ENCODE peak calls at places on chromosome 1, in eight cellular contexts. One of them, this sample, is unnamed.

GRCh38 chr1:222935239-222935900 is 120.5 kb downstream of the DISP1 start:
- DNase-seq in PC-3: no peak
- DNase-seq in IMR-90: no peak
- DNase-seq in tibial nerve: no peak
- DNase-seq in nephron progenitor cell: no peak
- DNase-seq in stomach: no peak
- DNase-seq in CD8-positive, alpha-beta T cell: no peak
- DNase-seq in AG04450: no peak
- DNase-seq in this sample: no peak

GRCh38 chr1:55997550-55997949 is 581.8 kb downstream of the PLPP3 start:
- DNase-seq in PC-3: no peak
- DNase-seq in IMR-90: peak
- DNase-seq in tibial nerve: no peak
- DNase-seq in nephron progenitor cell: no peak
- DNase-seq in stomach: no peak
- DNase-seq in CD8-positive, alpha-beta T cell: no peak
- DNase-seq in AG04450: no peak
- DNase-seq in this sample: no peak

GRCh38 chr1:101240041-101240430 is 3.2 kb downstream of the S1PR1 start:
- DNase-seq in PC-3: no peak
- DNase-seq in IMR-90: no peak
- DNase-seq in tibial nerve: no peak
- DNase-seq in nephron progenitor cell: no peak
- DNase-seq in stomach: no peak
- DNase-seq in CD8-positive, alpha-beta T cell: no peak
- DNase-seq in AG04450: no peak
- DNase-seq in this sample: no peak

GRCh38 chr1:22142315-22143064 is 407 bp downstream of the WNT4 start:
- DNase-seq in PC-3: peak
- DNase-seq in IMR-90: no peak
- DNase-seq in tibial nerve: no peak
- DNase-seq in nephron progenitor cell: peak
- DNase-seq in stomach: peak
- DNase-seq in CD8-positive, alpha-beta T cell: no peak
- DNase-seq in AG04450: no peak
- DNase-seq in this sample: no peak

GRCh38 chr1:30083800-30084464 is 639.5 kb downstream of the MATN1 start:
- DNase-seq in PC-3: peak
- DNase-seq in IMR-90: peak
- DNase-seq in tibial nerve: peak
- DNase-seq in nephron progenitor cell: no peak
- DNase-seq in stomach: no peak
- DNase-seq in CD8-positive, alpha-beta T cell: no peak
- DNase-seq in AG04450: peak
- DNase-seq in this sample: no peak

GRCh38 chr1:176206006-176206960 is 803 bp downstream of the COP1 start:
- DNase-seq in PC-3: peak
- DNase-seq in IMR-90: peak
- DNase-seq in tibial nerve: peak
- DNase-seq in nephron progenitor cell: peak
- DNase-seq in stomach: peak
- DNase-seq in CD8-positive, alpha-beta T cell: no peak
- DNase-seq in AG04450: no peak
- DNase-seq in this sample: no peak

GRCh38 chr1:105492941-105493340 is 1563.5 kb upstream of the PRMT6 start:
- DNase-seq in PC-3: no peak
- DNase-seq in IMR-90: no peak
- DNase-seq in tibial nerve: no peak
- DNase-seq in nephron progenitor cell: no peak
- DNase-seq in stomach: no peak
- DNase-seq in CD8-positive, alpha-beta T cell: no peak
- DNase-seq in AG04450: no peak
- DNase-seq in this sample: no peak

GRCh38 chr1:104830534-104830933 is 1080.8 kb downstream of the AMY1C start:
- DNase-seq in PC-3: peak
- DNase-seq in IMR-90: no peak
- DNase-seq in tibial nerve: no peak
- DNase-seq in nephron progenitor cell: no peak
- DNase-seq in stomach: no peak
- DNase-seq in CD8-positive, alpha-beta T cell: no peak
- DNase-seq in AG04450: no peak
- DNase-seq in this sample: no peak

GRCh38 chr1:222928212-222928611 is 113.4 kb downstream of the DISP1 start:
- DNase-seq in PC-3: peak
- DNase-seq in IMR-90: peak
- DNase-seq in tibial nerve: peak
- DNase-seq in nephron progenitor cell: peak
- DNase-seq in stomach: peak
- DNase-seq in CD8-positive, alpha-beta T cell: no peak
- DNase-seq in AG04450: no peak
- DNase-seq in this sample: no peak

GRCh38 chr1:160416369-160416768 is 16.0 kb downstream of the VANGL2 start:
- DNase-seq in PC-3: peak
- DNase-seq in IMR-90: peak
- DNase-seq in tibial nerve: no peak
- DNase-seq in nephron progenitor cell: no peak
- DNase-seq in stomach: no peak
- DNase-seq in CD8-positive, alpha-beta T cell: no peak
- DNase-seq in AG04450: no peak
- DNase-seq in this sample: no peak

GRCh38 chr1:183633676-183634343 is 1.8 kb downstream of the ARPC5 start:
- DNase-seq in PC-3: peak
- DNase-seq in IMR-90: peak
- DNase-seq in tibial nerve: no peak
- DNase-seq in nephron progenitor cell: no peak
- DNase-seq in stomach: no peak
- DNase-seq in CD8-positive, alpha-beta T cell: peak
- DNase-seq in AG04450: peak
- DNase-seq in this sample: no peak

GRCh38 chr1:60936052-60936619 is 146.2 kb upstream of the NFIA start:
- DNase-seq in PC-3: no peak
- DNase-seq in IMR-90: no peak
- DNase-seq in tibial nerve: no peak
- DNase-seq in nephron progenitor cell: no peak
- DNase-seq in stomach: no peak
- DNase-seq in CD8-positive, alpha-beta T cell: no peak
- DNase-seq in AG04450: no peak
- DNase-seq in this sample: no peak

GRCh38 chr1:119463569-119463968 is 43.4 kb upstream of the HSD3B1 start:
- DNase-seq in PC-3: no peak
- DNase-seq in IMR-90: no peak
- DNase-seq in tibial nerve: no peak
- DNase-seq in nephron progenitor cell: no peak
- DNase-seq in stomach: no peak
- DNase-seq in CD8-positive, alpha-beta T cell: no peak
- DNase-seq in AG04450: no peak
- DNase-seq in this sample: no peak

GRCh38 chr1:163673756-163674155 is 352.0 kb downstream of the NUF2 start:
- DNase-seq in PC-3: no peak
- DNase-seq in IMR-90: peak
- DNase-seq in tibial nerve: no peak
- DNase-seq in nephron progenitor cell: peak
- DNase-seq in stomach: no peak
- DNase-seq in CD8-positive, alpha-beta T cell: no peak
- DNase-seq in AG04450: no peak
- DNase-seq in this sample: no peak

GRCh38 chr1:202618387-202619022 is 91.7 kb downstream of the SYT2 start:
- DNase-seq in PC-3: peak
- DNase-seq in IMR-90: peak
- DNase-seq in tibial nerve: no peak
- DNase-seq in nephron progenitor cell: no peak
- DNase-seq in stomach: no peak
- DNase-seq in CD8-positive, alpha-beta T cell: no peak
- DNase-seq in AG04450: no peak
- DNase-seq in this sample: no peak

GRCh38 chr1:59079434-59080135 is 217.3 kb upstream of the FGGY start:
- DNase-seq in PC-3: no peak
- DNase-seq in IMR-90: peak
- DNase-seq in tibial nerve: no peak
- DNase-seq in nephron progenitor cell: no peak
- DNase-seq in stomach: no peak
- DNase-seq in CD8-positive, alpha-beta T cell: no peak
- DNase-seq in AG04450: no peak
- DNase-seq in this sample: no peak

GRCh38 chr1:232655041-232655745 is 25.3 kb upstream of the SIPA1L2 start:
- DNase-seq in PC-3: peak
- DNase-seq in IMR-90: no peak
- DNase-seq in tibial nerve: no peak
- DNase-seq in nephron progenitor cell: no peak
- DNase-seq in stomach: no peak
- DNase-seq in CD8-positive, alpha-beta T cell: no peak
- DNase-seq in AG04450: no peak
- DNase-seq in this sample: no peak

GRCh38 chr1:33280091-33280661 is 23.9 kb downstream of the ZNF362 start:
- DNase-seq in PC-3: no peak
- DNase-seq in IMR-90: no peak
- DNase-seq in tibial nerve: no peak
- DNase-seq in nephron progenitor cell: no peak
- DNase-seq in stomach: no peak
- DNase-seq in CD8-positive, alpha-beta T cell: no peak
- DNase-seq in AG04450: no peak
- DNase-seq in this sample: no peak

GRCh38 chr1:147225193-147225730 is at the start of gene FMO5:
- DNase-seq in PC-3: peak
- DNase-seq in IMR-90: peak
- DNase-seq in tibial nerve: peak
- DNase-seq in nephron progenitor cell: peak
- DNase-seq in stomach: peak
- DNase-seq in CD8-positive, alpha-beta T cell: peak
- DNase-seq in AG04450: peak
- DNase-seq in this sample: peak

GRCh38 chr1:192740214-192740613 is 68.6 kb upstream of the RGS2 start:
- DNase-seq in PC-3: no peak
- DNase-seq in IMR-90: no peak
- DNase-seq in tibial nerve: no peak
- DNase-seq in nephron progenitor cell: no peak
- DNase-seq in stomach: no peak
- DNase-seq in CD8-positive, alpha-beta T cell: no peak
- DNase-seq in AG04450: no peak
- DNase-seq in this sample: no peak

DNA sequence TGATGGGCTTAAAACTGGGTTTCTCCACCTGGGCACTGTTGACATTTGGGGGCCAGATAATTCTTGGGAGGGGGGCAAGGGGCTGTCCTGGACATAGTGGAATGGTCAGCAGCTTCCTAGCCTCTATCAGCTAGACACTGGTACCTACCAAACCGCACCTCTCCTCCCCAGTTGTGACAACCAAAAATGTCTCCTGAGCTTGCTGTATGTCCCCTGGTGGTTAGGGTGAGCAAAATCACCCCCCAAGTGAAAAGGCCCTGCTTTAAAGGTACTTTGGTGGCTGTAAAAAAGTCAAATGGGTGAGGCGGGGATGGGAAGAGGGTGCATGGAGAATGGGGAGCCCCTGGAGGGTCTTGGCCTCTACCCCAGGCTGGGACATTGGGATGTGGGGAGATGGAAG is 182.0 kb downstream of the IGSF21 start:
- DNase-seq in PC-3: no peak
- DNase-seq in IMR-90: no peak
- DNase-seq in tibial nerve: no peak
- DNase-seq in nephron progenitor cell: no peak
- DNase-seq in stomach: no peak
- DNase-seq in CD8-positive, alpha-beta T cell: no peak
- DNase-seq in AG04450: no peak
- DNase-seq in this sample: no peak
- TF ChIP-seq CTCF in PC-3: peak
- TF ChIP-seq CTCF in IMR-90: no peak
- TF ChIP-seq CTCF in tibial nerve: no peak
- TF ChIP-seq CTCF in nephron progenitor cell: no peak
- TF ChIP-seq CTCF in stomach: no peak
- TF ChIP-seq CTCF in CD8-positive, alpha-beta T cell: no peak
- TF ChIP-seq CTCF in AG04450: no peak
- TF ChIP-seq CTCF in this sample: no peak

DNA sequence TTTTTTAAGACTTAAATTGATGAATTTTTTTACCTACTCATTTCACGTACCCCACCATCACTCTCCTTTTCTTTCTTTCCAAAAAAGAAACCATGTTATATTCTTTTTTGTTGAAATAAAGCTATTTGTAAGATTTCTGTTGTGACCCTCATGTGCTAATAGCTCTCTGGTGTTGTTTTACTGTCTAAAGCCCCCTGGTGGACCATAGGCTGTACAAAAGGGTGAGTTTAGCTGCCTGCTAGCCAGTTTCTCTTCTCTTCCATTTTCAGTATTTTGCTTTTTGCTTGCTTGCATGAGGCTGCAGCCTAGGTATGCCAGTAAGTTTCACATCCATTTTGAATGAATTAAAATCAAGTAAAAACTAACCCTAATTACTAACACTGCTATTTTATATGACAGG is 15.6 kb upstream of the VAMP3 start:
- DNase-seq in PC-3: peak
- DNase-seq in IMR-90: peak
- DNase-seq in tibial nerve: no peak
- DNase-seq in nephron progenitor cell: no peak
- DNase-seq in stomach: no peak
- DNase-seq in CD8-positive, alpha-beta T cell: no peak
- DNase-seq in AG04450: no peak
- DNase-seq in this sample: no peak
- TF ChIP-seq CTCF in PC-3: peak
- TF ChIP-seq CTCF in IMR-90: peak
- TF ChIP-seq CTCF in tibial nerve: no peak
- TF ChIP-seq CTCF in nephron progenitor cell: peak
- TF ChIP-seq CTCF in stomach: no peak
- TF ChIP-seq CTCF in CD8-positive, alpha-beta T cell: peak
- TF ChIP-seq CTCF in AG04450: peak
- TF ChIP-seq CTCF in this sample: no peak

DNA sequence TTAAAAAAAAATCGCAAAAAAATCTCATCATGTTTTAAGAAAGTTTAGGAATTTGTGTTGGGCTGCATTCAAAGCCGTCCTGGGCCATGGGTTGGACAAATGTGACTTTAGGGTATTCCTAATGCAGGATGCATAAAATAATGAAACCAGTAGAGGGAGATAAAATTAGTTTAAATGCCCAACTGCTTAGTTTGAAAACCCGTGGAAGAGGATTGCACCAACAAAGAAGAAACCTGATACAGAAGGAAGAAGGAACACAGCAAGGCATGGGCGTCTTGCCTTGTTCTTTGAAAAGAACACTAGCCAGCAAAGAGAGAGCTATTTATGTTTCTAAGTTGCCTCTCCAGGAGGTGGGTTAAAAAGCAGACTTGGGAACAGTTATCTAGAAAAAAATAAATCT is 37.9 kb downstream of the WDR3 start:
- DNase-seq in PC-3: peak
- DNase-seq in IMR-90: peak
- DNase-seq in tibial nerve: no peak
- DNase-seq in nephron progenitor cell: no peak
- DNase-seq in stomach: no peak
- DNase-seq in CD8-positive, alpha-beta T cell: no peak
- DNase-seq in AG04450: peak
- DNase-seq in this sample: no peak
- TF ChIP-seq CTCF in PC-3: peak
- TF ChIP-seq CTCF in IMR-90: peak
- TF ChIP-seq CTCF in tibial nerve: no peak
- TF ChIP-seq CTCF in nephron progenitor cell: no peak
- TF ChIP-seq CTCF in stomach: no peak
- TF ChIP-seq CTCF in CD8-positive, alpha-beta T cell: no peak
- TF ChIP-seq CTCF in AG04450: peak
- TF ChIP-seq CTCF in this sample: no peak

DNA sequence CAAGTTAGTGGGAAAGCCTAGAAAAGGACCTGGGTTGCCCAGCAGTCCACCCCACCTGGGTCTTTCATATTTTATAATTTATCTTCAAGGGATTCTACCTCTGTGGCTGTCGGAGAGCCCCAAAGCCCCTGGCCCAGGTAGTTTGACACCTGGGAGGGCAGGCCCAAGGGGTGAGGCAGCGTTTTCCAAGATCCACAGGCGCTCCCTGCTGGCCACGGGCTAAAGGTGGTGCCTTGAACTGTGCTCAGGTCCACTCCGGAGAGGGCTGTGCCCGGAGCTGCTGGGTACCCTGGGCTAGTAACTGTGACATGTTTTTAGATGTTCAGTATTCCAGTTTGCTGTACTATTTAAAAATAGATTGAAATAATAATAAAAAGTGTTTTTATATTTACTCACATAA is 37.2 kb upstream of the CRNN start:
- DNase-seq in PC-3: peak
- DNase-seq in IMR-90: no peak
- DNase-seq in tibial nerve: no peak
- DNase-seq in nephron progenitor cell: no peak
- DNase-seq in stomach: no peak
- DNase-seq in CD8-positive, alpha-beta T cell: no peak
- DNase-seq in AG04450: no peak
- DNase-seq in this sample: no peak
- TF ChIP-seq CTCF in PC-3: peak
- TF ChIP-seq CTCF in IMR-90: no peak
- TF ChIP-seq CTCF in tibial nerve: no peak
- TF ChIP-seq CTCF in nephron progenitor cell: no peak
- TF ChIP-seq CTCF in stomach: no peak
- TF ChIP-seq CTCF in CD8-positive, alpha-beta T cell: no peak
- TF ChIP-seq CTCF in AG04450: no peak
- TF ChIP-seq CTCF in this sample: no peak